ENCODE peak calls at places on chromosomes 7 and 10, in six cellular contexts. One of them, this sample, is unnamed.

GRCh38 chr10:29266641-29267040 is 22.2 kb upstream of the LYZL1 start:
- DNase-seq in Caco-2: no peak
- DNase-seq in right lobe of liver: peak
- DNase-seq in mucosa of descending colon: no peak
- DNase-seq in choroid plexus epithelial cell: peak
- DNase-seq in H9: peak
- DNase-seq in this sample: no peak

GRCh38 chr10:119360181-119360921 is 153.0 kb downstream of the GRK5 start:
- DNase-seq in Caco-2: no peak
- DNase-seq in right lobe of liver: no peak
- DNase-seq in mucosa of descending colon: peak
- DNase-seq in choroid plexus epithelial cell: peak
- DNase-seq in H9: no peak
- DNase-seq in this sample: no peak

GRCh38 chr7:157224627-157225026 is 85.9 kb downstream of the UBE3C start:
- DNase-seq in Caco-2: no peak
- DNase-seq in right lobe of liver: no peak
- DNase-seq in mucosa of descending colon: no peak
- DNase-seq in choroid plexus epithelial cell: peak
- DNase-seq in H9: no peak
- DNase-seq in this sample: no peak

GRCh38 chr10:100185364-100186252 is at the start of gene ERLIN1:
- DNase-seq in Caco-2: peak
- DNase-seq in right lobe of liver: peak
- DNase-seq in mucosa of descending colon: peak
- DNase-seq in choroid plexus epithelial cell: peak
- DNase-seq in H9: peak
- DNase-seq in this sample: peak

GRCh38 chr10:90930070-90930837 is 9.4 kb upstream of the ANKRD1 start:
- DNase-seq in Caco-2: peak
- DNase-seq in right lobe of liver: no peak
- DNase-seq in mucosa of descending colon: no peak
- DNase-seq in choroid plexus epithelial cell: peak
- DNase-seq in H9: peak
- DNase-seq in this sample: no peak

GRCh38 chr10:58608826-58609225 is 96.2 kb downstream of the BICC1 start:
- DNase-seq in Caco-2: no peak
- DNase-seq in right lobe of liver: no peak
- DNase-seq in mucosa of descending colon: no peak
- DNase-seq in choroid plexus epithelial cell: no peak
- DNase-seq in H9: no peak
- DNase-seq in this sample: no peak

GRCh38 chr10:7056216-7056615 is 354.6 kb downstream of the SFMBT2 start:
- DNase-seq in Caco-2: no peak
- DNase-seq in right lobe of liver: no peak
- DNase-seq in mucosa of descending colon: no peak
- DNase-seq in choroid plexus epithelial cell: no peak
- DNase-seq in H9: no peak
- DNase-seq in this sample: no peak

GRCh38 chr7:81684513-81685262 is 85.2 kb downstream of the HGF start:
- DNase-seq in Caco-2: peak
- DNase-seq in right lobe of liver: peak
- DNase-seq in mucosa of descending colon: peak
- DNase-seq in choroid plexus epithelial cell: peak
- DNase-seq in H9: no peak
- DNase-seq in this sample: no peak

GRCh38 chr10:11035318-11035920 is 17.7 kb downstream of the CELF2 start:
- DNase-seq in Caco-2: no peak
- DNase-seq in right lobe of liver: no peak
- DNase-seq in mucosa of descending colon: no peak
- DNase-seq in choroid plexus epithelial cell: peak
- DNase-seq in H9: peak
- DNase-seq in this sample: no peak

GRCh38 chr10:34649385-34649784 is 165.7 kb downstream of the PARD3 start:
- DNase-seq in Caco-2: no peak
- DNase-seq in right lobe of liver: no peak
- DNase-seq in mucosa of descending colon: no peak
- DNase-seq in choroid plexus epithelial cell: no peak
- DNase-seq in H9: no peak
- DNase-seq in this sample: no peak

GRCh38 chr7:75866497-75867389 is 12.1 kb upstream of the RHBDD2 start:
- DNase-seq in Caco-2: peak
- DNase-seq in right lobe of liver: peak
- DNase-seq in mucosa of descending colon: no peak
- DNase-seq in choroid plexus epithelial cell: peak
- DNase-seq in H9: peak
- DNase-seq in this sample: no peak

GRCh38 chr7:130009848-130010688 is 41.1 kb downstream of the ZC3HC1 start:
- DNase-seq in Caco-2: peak
- DNase-seq in right lobe of liver: no peak
- DNase-seq in mucosa of descending colon: no peak
- DNase-seq in choroid plexus epithelial cell: peak
- DNase-seq in H9: no peak
- DNase-seq in this sample: no peak

GRCh38 chr7:85475071-85475470 is 288.2 kb upstream of the SEMA3D start:
- DNase-seq in Caco-2: no peak
- DNase-seq in right lobe of liver: no peak
- DNase-seq in mucosa of descending colon: no peak
- DNase-seq in choroid plexus epithelial cell: no peak
- DNase-seq in H9: no peak
- DNase-seq in this sample: no peak

GRCh38 chr7:83957333-83957732 is 237.3 kb downstream of the SEMA3A start:
- DNase-seq in Caco-2: no peak
- DNase-seq in right lobe of liver: no peak
- DNase-seq in mucosa of descending colon: no peak
- DNase-seq in choroid plexus epithelial cell: peak
- DNase-seq in H9: no peak
- DNase-seq in this sample: no peak

GRCh38 chr10:58064714-58065528 is 202.8 kb downstream of the IPMK start:
- DNase-seq in Caco-2: no peak
- DNase-seq in right lobe of liver: no peak
- DNase-seq in mucosa of descending colon: no peak
- DNase-seq in choroid plexus epithelial cell: peak
- DNase-seq in H9: peak
- DNase-seq in this sample: no peak

GRCh38 chr7:131431289-131431688 is 103.6 kb downstream of the MKLN1 start:
- DNase-seq in Caco-2: no peak
- DNase-seq in right lobe of liver: no peak
- DNase-seq in mucosa of descending colon: no peak
- DNase-seq in choroid plexus epithelial cell: peak
- DNase-seq in H9: no peak
- DNase-seq in this sample: no peak

GRCh38 chr10:90161-90560 is 41.1 kb upstream of the TUBB8 start:
- DNase-seq in Caco-2: no peak
- DNase-seq in right lobe of liver: no peak
- DNase-seq in mucosa of descending colon: no peak
- DNase-seq in choroid plexus epithelial cell: no peak
- DNase-seq in H9: no peak
- DNase-seq in this sample: no peak

GRCh38 chr10:11610855-11611247 is 599 bp downstream of the USP6NL start:
- DNase-seq in Caco-2: peak
- DNase-seq in right lobe of liver: peak
- DNase-seq in mucosa of descending colon: peak
- DNase-seq in choroid plexus epithelial cell: peak
- DNase-seq in H9: peak
- DNase-seq in this sample: no peak

GRCh38 chr10:25405871-25406270 is 231.1 kb downstream of the GPR158 start:
- DNase-seq in Caco-2: no peak
- DNase-seq in right lobe of liver: no peak
- DNase-seq in mucosa of descending colon: no peak
- DNase-seq in choroid plexus epithelial cell: peak
- DNase-seq in H9: no peak
- DNase-seq in this sample: no peak

GRCh38 chr7:13904689-13905088 is 84.8 kb downstream of the ETV1 start:
- DNase-seq in Caco-2: no peak
- DNase-seq in right lobe of liver: no peak
- DNase-seq in mucosa of descending colon: no peak
- DNase-seq in choroid plexus epithelial cell: peak
- DNase-seq in H9: no peak
- DNase-seq in this sample: no peak

GRCh38 chr7:159026271-159027047 is 118.2 kb downstream of the VIPR2 start:
- DNase-seq in Caco-2: no peak
- DNase-seq in right lobe of liver: peak
- DNase-seq in mucosa of descending colon: peak
- DNase-seq in choroid plexus epithelial cell: peak
- DNase-seq in H9: peak
- DNase-seq in this sample: peak

GRCh38 chr10:110175406-110175805 is 32.0 kb upstream of the MXI1 start:
- DNase-seq in Caco-2: no peak
- DNase-seq in right lobe of liver: no peak
- DNase-seq in mucosa of descending colon: no peak
- DNase-seq in choroid plexus epithelial cell: no peak
- DNase-seq in H9: no peak
- DNase-seq in this sample: peak

DNA sequence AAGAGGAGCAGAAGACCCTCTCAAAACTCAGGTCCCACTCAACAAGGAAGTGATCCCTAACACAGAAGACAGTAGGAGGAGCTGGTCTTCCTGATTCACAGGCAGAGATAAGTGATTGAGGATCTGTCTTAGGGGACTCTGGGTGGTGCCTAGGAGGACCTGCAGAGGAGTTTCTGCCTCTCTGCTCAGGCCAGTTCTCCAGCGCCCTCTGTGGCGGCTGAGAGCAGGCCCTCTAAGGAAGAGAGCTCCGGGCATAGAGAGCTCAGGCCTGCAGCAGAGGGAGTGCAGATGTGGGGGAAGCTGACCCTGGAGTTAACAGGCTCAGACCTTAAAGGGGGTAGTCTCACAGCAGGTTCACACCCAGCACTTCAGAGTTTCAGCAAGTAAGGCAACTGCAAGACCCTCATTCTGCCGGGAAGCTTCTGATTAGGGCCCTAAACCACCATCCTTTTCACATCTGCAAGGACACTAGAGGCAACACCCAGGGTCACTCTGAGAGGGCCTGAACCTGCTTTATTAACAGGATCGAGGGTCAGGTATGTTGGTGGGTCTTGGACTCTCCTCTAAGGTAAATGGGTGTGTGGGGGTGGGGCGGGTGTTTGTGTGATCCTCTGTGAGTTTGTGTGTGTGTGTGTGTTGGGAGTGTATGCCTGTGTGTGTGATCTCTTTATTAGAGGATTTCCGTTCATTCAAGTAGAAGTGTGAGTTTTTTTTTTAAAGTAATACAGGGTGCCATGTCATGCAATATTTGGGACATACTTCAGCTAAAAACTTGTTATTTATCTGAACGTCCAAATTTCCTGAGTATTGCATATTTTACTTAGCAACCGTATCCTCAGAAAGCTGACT is 57.6 kb upstream of the TARP start:
- DNase-seq in Caco-2: no peak
- DNase-seq in right lobe of liver: no peak
- DNase-seq in mucosa of descending colon: no peak
- DNase-seq in choroid plexus epithelial cell: no peak
- DNase-seq in H9: peak
- DNase-seq in this sample: no peak
- TF ChIP-seq CTCF in Caco-2: no peak
- TF ChIP-seq CTCF in right lobe of liver: no peak
- TF ChIP-seq CTCF in mucosa of descending colon: no peak
- TF ChIP-seq CTCF in choroid plexus epithelial cell: peak
- TF ChIP-seq CTCF in H9: peak
- TF ChIP-seq CTCF in this sample: no peak

GRCh38 chr7:98280791-98281756 is at the start of gene BRI3:
- DNase-seq in Caco-2: peak
- DNase-seq in right lobe of liver: peak
- DNase-seq in mucosa of descending colon: peak
- DNase-seq in choroid plexus epithelial cell: peak
- DNase-seq in H9: peak
- DNase-seq in this sample: peak
- TF ChIP-seq CTCF in Caco-2: no peak
- TF ChIP-seq CTCF in right lobe of liver: peak
- TF ChIP-seq CTCF in mucosa of descending colon: peak
- TF ChIP-seq CTCF in choroid plexus epithelial cell: no peak
- TF ChIP-seq CTCF in H9: no peak
- TF ChIP-seq CTCF in this sample: no peak

DNA sequence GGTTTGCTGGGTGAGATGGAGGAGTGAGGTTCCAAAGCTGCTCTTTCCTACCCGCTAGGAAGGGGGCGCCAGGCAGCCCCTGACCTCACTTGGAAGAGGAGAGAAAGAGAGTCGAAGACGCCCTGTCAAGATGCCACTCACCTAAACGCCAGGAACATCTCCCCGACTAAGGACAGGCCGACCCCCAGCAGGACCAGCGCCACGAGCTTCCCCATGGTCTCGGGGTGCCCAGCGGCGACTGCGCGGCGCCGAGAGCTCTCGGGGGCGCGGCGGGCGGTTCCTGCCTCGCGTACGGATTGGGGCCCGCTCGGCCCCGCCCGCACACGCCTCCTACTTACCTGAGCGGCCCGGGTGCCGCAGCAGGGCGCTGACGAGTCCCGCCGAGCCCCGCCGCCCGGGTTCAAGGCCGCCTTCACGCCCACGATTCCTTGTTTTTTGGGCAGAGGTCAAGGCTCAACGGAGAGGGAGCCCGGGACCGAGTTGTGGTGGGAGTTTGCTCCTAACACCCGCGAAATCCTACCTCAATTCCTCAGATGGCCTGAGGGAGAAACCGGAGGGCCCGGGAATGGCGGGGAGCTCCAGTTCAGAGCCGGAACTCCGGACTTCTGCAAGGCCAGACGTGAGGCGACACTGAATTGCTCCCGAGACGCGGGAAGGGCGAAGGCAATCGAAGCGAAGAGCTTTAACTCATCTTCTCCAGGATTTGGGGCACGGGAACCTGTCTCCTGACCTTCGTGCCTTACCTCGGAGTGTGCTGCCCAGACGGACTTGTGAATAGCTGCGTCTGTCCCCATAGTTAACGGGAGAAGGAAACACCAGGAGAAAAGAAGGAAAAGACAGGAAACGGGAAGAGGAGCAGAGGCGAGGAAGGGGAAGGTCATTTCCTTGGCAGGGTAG is at the start of gene PON3:
- DNase-seq in Caco-2: peak
- DNase-seq in right lobe of liver: peak
- DNase-seq in mucosa of descending colon: peak
- DNase-seq in choroid plexus epithelial cell: no peak
- DNase-seq in H9: peak
- DNase-seq in this sample: no peak
- TF ChIP-seq CTCF in Caco-2: peak
- TF ChIP-seq CTCF in right lobe of liver: peak
- TF ChIP-seq CTCF in mucosa of descending colon: no peak
- TF ChIP-seq CTCF in choroid plexus epithelial cell: peak
- TF ChIP-seq CTCF in H9: peak
- TF ChIP-seq CTCF in this sample: no peak

DNA sequence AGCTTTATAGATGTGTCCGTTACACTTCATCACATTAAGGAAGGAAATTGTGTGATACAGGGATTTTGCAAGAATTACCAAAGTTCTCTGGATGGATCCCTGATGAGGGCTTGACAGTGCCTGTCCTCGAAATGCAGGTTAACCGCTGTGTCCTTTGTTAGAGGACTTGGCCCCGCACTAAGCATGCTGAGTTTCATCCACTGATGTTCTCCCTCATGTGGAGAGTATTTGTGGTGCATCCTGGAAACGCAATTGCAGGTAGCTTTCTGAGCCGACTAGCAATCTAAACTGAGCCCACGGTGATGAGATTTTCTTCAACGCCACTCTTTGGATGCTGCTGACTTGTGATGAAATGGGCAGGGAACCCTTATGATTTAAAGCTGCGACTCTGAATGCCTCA is 71.9 kb upstream of the STK17A start:
- DNase-seq in Caco-2: peak
- DNase-seq in right lobe of liver: no peak
- DNase-seq in mucosa of descending colon: no peak
- DNase-seq in choroid plexus epithelial cell: peak
- DNase-seq in H9: peak
- DNase-seq in this sample: no peak
- TF ChIP-seq CTCF in Caco-2: peak
- TF ChIP-seq CTCF in right lobe of liver: peak
- TF ChIP-seq CTCF in mucosa of descending colon: no peak
- TF ChIP-seq CTCF in choroid plexus epithelial cell: peak
- TF ChIP-seq CTCF in H9: peak
- TF ChIP-seq CTCF in this sample: peak

This sample was measured in type B pancreatic cell.